ENCODE peak calls at places on chromosomes 11 and 22, in ten cellular contexts. Q, C, E, I, X, K, U, V, J and P are unnamed samples. For H3K36me3 and H3K9me3, the result is how much of the 10 kb centered on the place peaks cover.

GRCh38 chr11:95084509-95084908 is 5.1 kb upstream of the ENDOD1 start:
- DNase-seq in Q (peak), C (no peak), E (no peak), I (no peak), X (no peak), K (no peak), U (no peak), V (no peak), J (no peak), P (peak)

GRCh38 chr11:45180158-45180887 is 33.9 kb downstream of the PRDM11 start:
- DNase-seq in Q (no peak), C (peak), E (no peak), I (no peak), X (peak), K (peak), U (peak), V (peak), J (peak), P (peak)

GRCh38 chr11:60994450-60995135 is 23.1 kb downstream of the CD6 start:
- DNase-seq in Q (no peak), C (no peak), E (no peak), I (no peak), X (no peak), K (no peak), U (no peak), V (no peak), J (no peak), P (no peak)

GRCh38 chr11:118656563-118657165 is 22.8 kb downstream of the TREH start:
- DNase-seq in Q (no peak), C (no peak), E (no peak), I (no peak), X (no peak), K (no peak), U (no peak), V (no peak), J (no peak), P (no peak)

GRCh38 chr11:9330387-9331384 is 16.3 kb upstream of the TMEM41B start:
- DNase-seq in Q (peak), C (peak), E (no peak), I (no peak), X (no peak), K (no peak), U (no peak), V (no peak), J (no peak), P (peak)

GRCh38 chr11:115122274-115122673 is 381.9 kb downstream of the CADM1 start:
- DNase-seq in Q (no peak), C (no peak), E (no peak), I (no peak), X (no peak), K (no peak), U (no peak), V (no peak), J (no peak), P (no peak)

GRCh38 chr11:117058761-117059233 is 39.4 kb downstream of the SIK3 start:
- DNase-seq in Q (peak), C (no peak), E (no peak), I (no peak), X (no peak), K (peak), U (no peak), V (peak), J (no peak), P (peak)

GRCh38 chr22:42866100-42866499 is 9.0 kb upstream of the ARFGAP3 start:
- DNase-seq in Q (no peak), C (no peak), E (no peak), I (no peak), X (no peak), K (no peak), U (no peak), V (no peak), J (no peak), P (no peak)

GRCh38 chr11:61195710-61196109 is 7.6 kb upstream of the PGA3 start:
- DNase-seq in Q (no peak), C (no peak), E (no peak), I (no peak), X (peak), K (no peak), U (no peak), V (no peak), J (no peak), P (no peak)

GRCh38 chr11:32244453-32244852 is 153.6 kb downstream of the RCN1 start:
- DNase-seq in Q (no peak), C (no peak), E (no peak), I (no peak), X (no peak), K (no peak), U (no peak), V (no peak), J (no peak), P (no peak)

GRCh38 chr11:9206496-9206895 is 58.7 kb downstream of the DENND5A start:
- DNase-seq in Q (peak), C (no peak), E (no peak), I (no peak), X (no peak), K (no peak), U (no peak), V (no peak), J (no peak), P (peak)

GRCh38 chr11:70912226-70912840 is 340.0 kb downstream of the SHANK2 start:
- DNase-seq in Q (peak), C (no peak), E (no peak), I (no peak), X (no peak), K (no peak), U (no peak), V (no peak), J (no peak), P (no peak)

GRCh38 chr22:38097557-38098409 is 12.7 kb downstream of the BAIAP2L2 start:
- DNase-seq in Q (peak), C (no peak), E (no peak), I (no peak), X (peak), K (peak), U (peak), V (peak), J (no peak), P (no peak)

GRCh38 chr11:61949169-61950034 is 749 bp upstream of the BEST1 start:
- DNase-seq in Q (peak), C (no peak), E (peak), I (peak), X (no peak), K (peak), U (no peak), V (no peak), J (peak), P (peak)

GRCh38 chr11:76267563-76267962 is 61.3 kb upstream of the WNT11 start:
- DNase-seq in Q (peak), C (no peak), E (no peak), I (no peak), X (no peak), K (no peak), U (no peak), V (no peak), J (no peak), P (peak)

GRCh38 chr11:102522332-102523207 is 8.0 kb downstream of the MMP7 start:
- DNase-seq in Q (no peak), C (no peak), E (no peak), I (no peak), X (no peak), K (no peak), U (no peak), V (no peak), J (no peak), P (no peak)

GRCh38 chr11:78830277-78830676 is 255.6 kb upstream of the NARS2 start:
- DNase-seq in Q (no peak), C (no peak), E (no peak), I (no peak), X (no peak), K (no peak), U (no peak), V (no peak), J (no peak), P (no peak)

GRCh38 chr11:40387240-40387980 is 1072.0 kb downstream of the LRRC4C start:
- DNase-seq in Q (no peak), C (no peak), E (peak), I (no peak), X (no peak), K (no peak), U (no peak), V (no peak), J (no peak), P (no peak)
- H3K36me3 ChIP-seq in Q (under half), C (under half), E (under half), I (under half), X (under half), K (under half), U (under half), V (under half), J (under half), P (under half)

DNA sequence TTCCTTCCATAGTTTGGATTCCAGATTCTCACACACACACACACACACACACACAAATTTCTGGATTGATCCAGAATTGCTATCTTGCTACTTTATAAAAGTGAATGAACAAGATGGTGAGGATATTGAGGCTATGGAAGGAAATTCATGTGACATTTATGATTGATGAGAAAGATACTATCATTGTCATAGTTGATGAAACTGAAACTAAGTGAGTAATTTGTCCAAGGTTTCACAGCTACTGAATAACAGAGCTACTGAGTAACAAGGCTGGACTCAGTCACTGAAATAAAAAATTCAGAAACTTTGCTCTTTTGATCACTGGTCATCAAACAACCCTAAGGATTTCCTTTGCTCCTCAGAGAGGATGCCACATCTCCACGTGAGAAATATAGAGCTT is 16.2 kb downstream of the OR5D16 start:
- DNase-seq in Q (no peak), C (no peak), E (no peak), I (no peak), X (no peak), K (no peak), U (no peak), V (no peak), J (no peak), P (no peak)
- H3K9me3 ChIP-seq in Q (under half), C (under half), E (under half), I (under half), X (under half), K (under half), U (under half), V (under half), J (under half), P (under half)

DNA sequence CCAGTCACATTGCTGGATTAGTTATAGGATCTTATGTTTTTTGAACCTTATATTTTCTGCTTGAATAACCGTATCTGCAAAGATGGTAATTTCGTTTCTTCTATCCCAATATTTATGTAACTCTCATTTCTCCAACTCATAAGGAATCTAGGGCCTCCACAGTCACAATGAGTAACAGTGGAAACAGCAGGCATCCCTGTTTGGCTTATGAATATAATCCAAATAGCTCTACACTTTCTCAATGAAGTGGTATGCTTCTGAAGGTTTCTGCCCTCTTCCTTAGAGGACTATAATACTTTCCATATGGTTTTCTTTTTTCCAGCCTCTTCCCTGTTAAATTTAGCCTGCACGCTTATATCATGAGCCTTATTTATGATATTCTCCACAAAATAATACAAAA is 16.5 kb downstream of the ATP6V1E1 start:
- DNase-seq in Q (peak), C (no peak), E (no peak), I (no peak), X (no peak), K (no peak), U (no peak), V (no peak), J (no peak), P (peak)
- H3K36me3 ChIP-seq in Q (under half), C (under half), E (under half), I (under half), X (under half), K (under half), U (under half), V (half or more), J (under half), P (half or more)

DNA sequence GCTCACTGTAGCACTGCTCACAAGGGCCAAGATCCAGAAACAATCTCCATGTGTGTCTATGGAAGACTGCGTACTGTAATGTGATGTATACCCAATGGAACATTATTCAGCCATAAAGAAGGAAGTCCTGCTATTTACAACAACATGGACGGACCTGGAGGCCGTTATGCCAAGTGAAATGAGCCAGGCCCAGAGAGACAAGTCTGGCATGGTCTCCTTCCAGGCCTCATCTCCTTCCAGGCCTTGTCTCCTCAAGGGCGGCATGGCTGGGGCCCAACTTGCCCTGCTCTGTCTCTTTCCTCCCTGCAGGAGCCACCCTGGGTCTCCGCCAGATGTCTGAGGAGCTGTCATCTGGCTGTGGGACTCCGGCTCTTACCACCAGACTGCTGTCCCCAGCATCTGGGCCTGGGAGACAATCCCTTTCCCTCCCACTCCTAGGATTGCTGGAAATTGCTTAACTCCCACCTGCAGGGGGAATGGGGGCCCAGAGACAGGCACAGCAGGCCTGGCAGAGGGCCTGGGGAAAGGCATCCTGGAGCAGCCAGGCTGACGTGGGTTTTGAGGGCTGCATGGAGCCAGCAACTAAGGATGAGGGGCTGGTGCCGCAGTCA is 1326.6 kb downstream of the TBC1D22A start:
- DNase-seq in Q (no peak), C (no peak), E (no peak), I (no peak), X (no peak), K (no peak), U (no peak), V (no peak), J (no peak), P (no peak)
- H3K9me3 ChIP-seq in Q (under half), C (under half), E (under half), I (under half), X (under half), K (under half), U (under half), V (under half), J (under half), P (under half)

GRCh38 chr11:1893581-1894359 is 2.1 kb upstream of the PRR33 start:
- DNase-seq in Q (peak), C (no peak), E (no peak), I (no peak), X (peak), K (no peak), U (no peak), V (no peak), J (no peak), P (no peak)

GRCh38 chr11:1899100-1899499 is 7.4 kb upstream of the PRR33 start:
- DNase-seq in Q (no peak), C (no peak), E (no peak), I (no peak), X (no peak), K (no peak), U (no peak), V (no peak), J (no peak), P (no peak)

GRCh38 chr11:1896468-1896867 is 4.8 kb upstream of the PRR33 start:
- DNase-seq in Q (no peak), C (no peak), E (no peak), I (no peak), X (no peak), K (no peak), U (no peak), V (no peak), J (no peak), P (no peak)

GRCh38 chr11:1899686-1900085 is 8.0 kb upstream of the PRR33 start:
- DNase-seq in Q (no peak), C (no peak), E (no peak), I (no peak), X (no peak), K (no peak), U (no peak), V (no peak), J (no peak), P (no peak)

GRCh38 chr11:1896895-1897294 is 5.2 kb upstream of the PRR33 start:
- DNase-seq in Q (no peak), C (no peak), E (no peak), I (no peak), X (peak), K (no peak), U (no peak), V (no peak), J (no peak), P (no peak)
- H3K36me3 ChIP-seq in Q (under half), C (under half), E (under half), I (under half), X (under half), K (under half), U (under half), V (under half), J (under half), P (under half)

GRCh38 chr22:49725516-49725915 is 102.2 kb downstream of the BRD1 start:
- DNase-seq in Q (no peak), C (no peak), E (no peak), I (no peak), X (peak), K (no peak), U (no peak), V (no peak), J (no peak), P (no peak)

GRCh38 chr22:49724893-49725489 is 102.7 kb downstream of the BRD1 start:
- DNase-seq in Q (peak), C (peak), E (peak), I (no peak), X (peak), K (peak), U (peak), V (peak), J (peak), P (peak)

GRCh38 chr22:49726022-49726681 is 101.5 kb downstream of the BRD1 start:
- DNase-seq in Q (no peak), C (no peak), E (no peak), I (no peak), X (no peak), K (no peak), U (no peak), V (no peak), J (no peak), P (no peak)

GRCh38 chr22:49723478-49724029 is 104.1 kb downstream of the BRD1 start:
- DNase-seq in Q (no peak), C (no peak), E (no peak), I (no peak), X (no peak), K (no peak), U (no peak), V (no peak), J (no peak), P (no peak)

DNA sequence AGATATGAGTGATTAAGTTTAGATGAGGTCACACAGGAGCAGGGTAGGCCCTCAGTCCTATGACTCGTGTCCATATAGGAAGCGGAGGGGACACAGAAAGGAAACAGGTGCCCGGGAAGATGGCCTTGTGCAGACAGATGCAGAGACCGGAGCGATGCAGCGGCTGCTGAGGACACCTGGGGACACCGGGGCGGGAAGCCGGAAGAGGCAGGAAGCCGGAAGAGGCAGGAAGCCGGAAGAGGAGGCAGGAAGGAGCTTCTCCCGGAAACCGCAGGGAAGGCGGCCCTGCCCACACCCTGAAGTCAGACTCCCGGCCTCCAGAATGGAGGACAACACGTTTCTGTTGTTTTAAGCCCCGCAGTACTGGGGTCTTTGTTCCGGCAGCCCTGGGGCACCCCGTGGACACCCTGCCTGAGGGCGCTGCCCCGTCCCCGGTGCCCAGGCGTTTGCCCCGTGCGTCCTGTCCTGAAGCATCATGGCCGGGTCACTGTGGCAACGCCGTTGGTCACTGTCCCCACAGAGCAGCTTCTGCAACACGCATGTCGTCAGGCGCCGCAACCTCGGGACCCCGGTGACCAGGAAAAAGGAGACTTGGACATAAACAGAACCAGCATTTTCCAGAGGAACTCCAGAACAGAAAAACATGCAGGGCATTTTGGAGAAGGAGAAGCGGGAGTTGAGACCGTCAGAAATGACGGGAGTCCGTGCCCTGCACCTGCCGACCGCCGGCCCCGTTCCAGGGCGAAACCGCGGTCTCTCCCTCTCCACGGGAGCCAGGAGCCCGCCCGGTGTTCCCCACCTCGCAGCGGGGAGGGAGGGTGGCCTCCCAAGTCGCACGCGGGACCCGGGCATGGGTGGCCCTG is 103.4 kb downstream of the BRD1 start:
- DNase-seq in Q (no peak), C (no peak), E (no peak), I (no peak), X (no peak), K (no peak), U (peak), V (no peak), J (no peak), P (no peak)
- H3K9me3 ChIP-seq in Q (under half), C (under half), E (under half), I (under half), X (under half), K (under half), U (under half), V (under half), J (under half), P (under half)

GRCh38 chr11:64908766-64909165 is 8.2 kb downstream of the ATG2A start:
- DNase-seq in Q (no peak), C (no peak), E (no peak), I (no peak), X (no peak), K (no peak), U (no peak), V (no peak), J (no peak), P (no peak)

GRCh38 chr11:64911689-64912088 is 5.3 kb downstream of the ATG2A start:
- DNase-seq in Q (no peak), C (no peak), E (no peak), I (no peak), X (no peak), K (no peak), U (no peak), V (no peak), J (no peak), P (no peak)

GRCh38 chr11:64911142-64911541 is 5.9 kb downstream of the ATG2A start:
- DNase-seq in Q (no peak), C (no peak), E (no peak), I (no peak), X (no peak), K (no peak), U (no peak), V (no peak), J (no peak), P (no peak)

GRCh38 chr11:64909653-64910343 is 7.2 kb downstream of the ATG2A start:
- DNase-seq in Q (no peak), C (no peak), E (no peak), I (no peak), X (no peak), K (no peak), U (no peak), V (no peak), J (no peak), P (no peak)

DNA sequence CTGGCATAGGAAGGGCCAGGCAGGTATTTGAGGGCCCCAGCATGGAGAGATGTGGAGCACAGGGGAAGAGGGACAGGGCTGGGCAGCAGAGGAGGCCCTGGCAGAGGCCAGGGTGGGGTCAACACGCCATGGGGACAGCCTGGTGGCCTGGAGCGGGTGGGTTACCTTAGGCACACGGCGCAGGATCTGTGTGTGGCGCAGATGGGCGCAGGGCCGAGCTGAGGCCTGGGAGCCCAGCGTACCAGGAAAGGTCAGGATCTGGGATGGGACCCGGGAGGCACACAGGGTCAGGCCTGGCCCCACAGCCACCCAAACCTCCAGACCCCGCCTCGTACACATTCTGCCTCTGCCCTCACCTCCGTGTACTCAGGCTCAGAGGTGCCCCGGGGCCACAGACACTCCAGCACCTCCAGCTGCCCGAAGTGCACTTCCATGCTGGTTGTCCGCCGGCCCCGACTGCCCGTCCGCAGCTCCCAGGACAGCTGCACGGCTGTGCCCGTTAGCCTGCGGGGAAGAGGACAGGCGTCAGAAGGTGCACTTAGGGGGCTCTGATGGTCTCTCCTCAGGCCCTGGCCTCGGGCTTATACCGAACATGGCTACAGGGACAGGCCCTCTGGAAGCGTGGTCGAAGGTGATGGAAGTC is 6.4 kb downstream of the ATG2A start:
- DNase-seq in Q (no peak), C (no peak), E (no peak), I (no peak), X (no peak), K (no peak), U (no peak), V (no peak), J (no peak), P (no peak)
- H3K36me3 ChIP-seq in Q (half or more), C (under half), E (half or more), I (under half), X (under half), K (under half), U (under half), V (half or more), J (half or more), P (half or more)